ENCODE peak calls at places on chromosomes 3 and 15, in five cellular contexts. D, H, E, O and Y are unnamed samples.
A peak's percentile ranks its signal among the peaks of the same experiment; 100 is the strongest.

GRCh38 chr3:161171113-161171512 is 50.0 kb upstream of the NMD3 start:
- DNase-seq in D (no peak), H (no peak), E (peak; percentile 11), O (no peak), Y (peak; percentile 84)

GRCh38 chr15:90214553-90215205 is 13.5 kb downstream of the SEMA4B start:
- DNase-seq in E (no peak), O (no peak), D (no peak), H (no peak), Y (no peak)

GRCh38 chr3:142977399-142977728 is 13.9 kb upstream of the PAQR9 start:
- DNase-seq in H (no peak), O (no peak), E (no peak), D (no peak), Y (no peak)

GRCh38 chr3:53702776-53703175 is 143.4 kb downstream of the CHDH start:
- DNase-seq in D (no peak), H (no peak), E (no peak), O (no peak), Y (no peak)

GRCh38 chr3:117463276-117463675 is 753.7 kb downstream of the TUSC7 start:
- DNase-seq in H (no peak), E (no peak), D (no peak), O (no peak), Y (no peak)

GRCh38 chr3:127820871-127821853 is 1.2 kb downstream of the MGLL start:
- DNase-seq in H (no peak), O (no peak), D (no peak), E (peak; percentile 28), Y (peak; percentile 61)

GRCh38 chr15:57432141-57432701 is 55.9 kb downstream of the CGNL1 start:
- DNase-seq in D (no peak), O (no peak), E (peak; percentile 26), H (no peak), Y (peak; percentile 78)

GRCh38 chr3:99624536-99625236 is 13.7 kb upstream of the COL8A1 start:
- DNase-seq in D (no peak), H (no peak), O (no peak), E (no peak), Y (no peak)

GRCh38 chr15:85289677-85290365 is 90.6 kb upstream of the AKAP13 start:
- DNase-seq in D (peak; percentile 79), E (peak; percentile 77), O (peak; percentile 54), H (peak; percentile 27), Y (peak; percentile 49)

GRCh38 chr15:38509152-38509551 is 55.2 kb downstream of the FAM98B start:
- DNase-seq in E (no peak), O (no peak), H (no peak), D (no peak), Y (no peak)

GRCh38 chr15:67090297-67091072 is 25.1 kb downstream of the SMAD3 start:
- DNase-seq in O (no peak), E (no peak), D (no peak), H (no peak), Y (no peak)

GRCh38 chr3:124397088-124397487 is 333.2 kb upstream of the UMPS start:
- DNase-seq in E (no peak), O (no peak), D (no peak), H (no peak), Y (no peak)

GRCh38 chr3:71309886-71310285 is 273.6 kb downstream of the FOXP1 start:
- DNase-seq in D (no peak), E (no peak), O (no peak), H (no peak), Y (no peak)

GRCh38 chr3:25110642-25111041 is 317.4 kb upstream of the RARB start:
- DNase-seq in H (no peak), D (peak; percentile 11), E (no peak), O (no peak), Y (no peak)

GRCh38 chr3:176075046-176075445 is 1122.2 kb downstream of the TBL1XR1 start:
- DNase-seq in D (no peak), E (no peak), H (no peak), O (no peak), Y (no peak)

GRCh38 chr15:91864669-91865068 is 11.2 kb downstream of the SLCO3A1 start:
- DNase-seq in E (no peak), O (no peak), H (no peak), D (no peak), Y (peak; percentile 61)
- H3K4me1 ChIP-seq in E (peaks cover 18% of the 10 kb centered on the region), O (peaks cover 29% of the 10 kb centered on the region), H (peaks cover 97% of the 10 kb centered on the region), D (peaks cover 30% of the 10 kb centered on the region), Y (peaks cover 25% of the 10 kb centered on the region)

DNA sequence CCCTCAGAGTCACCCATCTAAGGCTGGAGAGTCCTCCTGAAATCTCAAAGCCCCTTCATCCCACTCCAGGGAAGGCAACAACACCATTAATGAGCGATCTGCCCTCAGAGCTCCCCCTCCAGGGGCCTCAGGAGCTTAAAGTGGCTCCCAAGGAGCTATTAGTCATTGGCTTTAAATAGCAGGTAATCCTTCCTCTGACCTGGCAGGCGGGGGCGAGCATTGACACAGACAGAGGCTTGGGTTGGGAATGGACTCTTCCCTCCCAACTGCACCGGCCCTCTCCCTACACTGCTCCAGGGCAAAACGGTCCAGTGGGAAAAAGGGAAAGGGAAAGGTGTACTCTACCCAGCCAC is 1.4 kb downstream of the MFGE8 start:
- DNase-seq in D (no peak), H (no peak), E (no peak), O (peak; percentile 68), Y (peak; percentile 67)
- H3K27ac ChIP-seq in D (no peak overlapping the region), H (no peak overlapping the region), E (no peak overlapping the region), O (no peak overlapping the region), Y (peak overlapping the region; percentile 39)

DNA sequence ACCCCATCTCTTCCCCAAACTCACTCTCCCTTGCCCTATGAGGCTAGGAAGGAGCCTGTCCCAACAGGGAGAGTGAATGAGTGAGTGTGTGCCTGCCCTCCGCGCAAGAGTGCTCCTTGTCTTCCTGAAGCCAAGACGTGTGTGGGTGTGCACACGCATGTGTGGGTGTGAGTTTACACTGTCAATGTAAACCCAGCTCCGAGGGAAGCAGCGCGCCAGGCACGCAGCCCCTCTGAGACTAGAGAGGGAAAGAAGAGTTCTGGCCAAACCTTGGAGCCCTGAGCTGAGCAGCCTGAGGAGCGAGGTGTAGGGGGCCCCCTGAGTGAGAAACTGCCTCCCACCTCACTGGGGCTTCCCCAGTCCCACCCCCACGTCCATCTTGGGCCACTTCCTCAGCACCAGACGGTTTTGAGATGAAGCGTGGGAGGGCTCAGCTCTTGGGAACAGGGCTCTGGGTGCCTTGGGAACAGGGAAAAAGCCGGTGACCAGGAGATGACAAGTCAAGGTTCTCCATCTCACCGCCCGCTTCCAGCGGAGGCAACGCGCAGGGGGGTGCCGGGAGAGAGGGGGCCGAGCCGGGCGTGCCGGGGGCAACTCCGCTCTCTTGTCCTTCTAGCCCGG is 5.1 kb downstream of the MECOM start:
- DNase-seq in O (peak; percentile 54), H (no peak), D (peak; percentile 26), E (peak; percentile 64), Y (peak; percentile 76)
- H3K4me3 ChIP-seq in O (peak overlapping the region; percentile 86), H (no peak overlapping the region), D (no peak overlapping the region), E (no peak overlapping the region), Y (peak overlapping the region; percentile 3)

GRCh38 chr3:32946973-32947372 is 4.5 kb upstream of the CCR4 start:
- DNase-seq in D (no peak), H (no peak), O (no peak), E (no peak), Y (no peak)

GRCh38 chr3:32951410-32951811 is at the start of gene CCR4:
- DNase-seq in E (no peak), O (no peak), D (no peak), H (peak; percentile 64), Y (no peak)

GRCh38 chr3:32950516-32950915 is 928 bp upstream of the CCR4 start:
- DNase-seq in D (no peak), E (no peak), O (no peak), H (no peak), Y (no peak)

GRCh38 chr3:32947466-32948238 is 3.8 kb upstream of the CCR4 start:
- DNase-seq in D (peak; percentile 58), O (peak; percentile 67), H (peak; percentile 84), E (peak; percentile 54), Y (peak; percentile 94)

DNA sequence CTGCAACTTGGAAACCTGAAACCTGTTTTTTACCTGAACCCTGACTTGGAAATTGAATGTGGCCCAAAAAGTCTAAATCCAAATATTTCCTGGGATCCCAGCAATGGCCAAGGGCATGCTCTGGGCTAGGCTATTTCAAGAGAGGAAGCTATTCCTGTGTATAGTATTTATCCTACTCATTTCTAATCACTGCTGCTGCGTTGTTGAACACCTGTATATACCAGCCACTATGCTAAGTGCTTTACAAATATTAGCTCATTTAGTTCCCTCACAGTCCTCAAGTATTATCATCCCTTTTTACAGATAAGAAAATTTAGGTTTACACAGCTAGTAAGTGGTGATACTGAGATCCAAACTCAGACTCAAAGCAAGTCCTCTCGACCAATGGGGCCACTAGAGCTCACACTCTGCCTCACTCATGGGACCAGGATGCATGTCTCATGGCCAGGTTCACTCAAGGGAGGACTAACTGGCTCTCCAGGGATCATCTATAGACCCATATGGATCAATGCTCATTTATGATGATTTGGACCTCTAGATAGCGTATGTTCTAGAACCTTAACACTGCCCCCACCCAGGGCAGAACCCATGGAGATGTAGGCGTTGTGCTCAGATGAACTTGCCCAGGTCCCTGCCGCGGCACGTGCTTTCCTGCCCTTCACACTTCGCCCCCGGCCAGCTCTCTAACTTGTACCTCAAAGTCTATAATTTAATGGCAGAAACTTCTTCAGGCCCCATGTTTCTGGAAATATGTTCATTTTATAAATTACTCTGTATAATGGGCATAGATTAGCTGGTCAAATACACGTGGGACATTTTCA is 2.6 kb upstream of the CCR4 start:
- DNase-seq in E (no peak), D (no peak), H (no peak), O (no peak), Y (no peak)
- H3K4me1 ChIP-seq in E (no peaks in the 10 kb centered on the region), D (no peaks in the 10 kb centered on the region), H (peaks cover 50% of the 10 kb centered on the region), O (no peaks in the 10 kb centered on the region), Y (no peaks in the 10 kb centered on the region)

GRCh38 chr3:169146112-169146665 is 517.3 kb downstream of the MECOM start:
- DNase-seq in D (no peak), E (peak; percentile 73), O (peak; percentile 81), H (no peak), Y (peak; percentile 89)
- H3K27ac ChIP-seq in D (no peak overlapping the region), E (peak overlapping the region; percentile 90), O (no peak overlapping the region), H (no peak overlapping the region), Y (peak overlapping the region; percentile 59)

GRCh38 chr3:171315101-171315500 is 145.1 kb downstream of the TNIK start:
- DNase-seq in D (no peak), E (no peak), O (no peak), H (no peak), Y (no peak)
- H3K4me3 ChIP-seq in D (no peak overlapping the region), E (no peak overlapping the region), O (no peak overlapping the region), H (no peak overlapping the region), Y (no peak overlapping the region)

DNA sequence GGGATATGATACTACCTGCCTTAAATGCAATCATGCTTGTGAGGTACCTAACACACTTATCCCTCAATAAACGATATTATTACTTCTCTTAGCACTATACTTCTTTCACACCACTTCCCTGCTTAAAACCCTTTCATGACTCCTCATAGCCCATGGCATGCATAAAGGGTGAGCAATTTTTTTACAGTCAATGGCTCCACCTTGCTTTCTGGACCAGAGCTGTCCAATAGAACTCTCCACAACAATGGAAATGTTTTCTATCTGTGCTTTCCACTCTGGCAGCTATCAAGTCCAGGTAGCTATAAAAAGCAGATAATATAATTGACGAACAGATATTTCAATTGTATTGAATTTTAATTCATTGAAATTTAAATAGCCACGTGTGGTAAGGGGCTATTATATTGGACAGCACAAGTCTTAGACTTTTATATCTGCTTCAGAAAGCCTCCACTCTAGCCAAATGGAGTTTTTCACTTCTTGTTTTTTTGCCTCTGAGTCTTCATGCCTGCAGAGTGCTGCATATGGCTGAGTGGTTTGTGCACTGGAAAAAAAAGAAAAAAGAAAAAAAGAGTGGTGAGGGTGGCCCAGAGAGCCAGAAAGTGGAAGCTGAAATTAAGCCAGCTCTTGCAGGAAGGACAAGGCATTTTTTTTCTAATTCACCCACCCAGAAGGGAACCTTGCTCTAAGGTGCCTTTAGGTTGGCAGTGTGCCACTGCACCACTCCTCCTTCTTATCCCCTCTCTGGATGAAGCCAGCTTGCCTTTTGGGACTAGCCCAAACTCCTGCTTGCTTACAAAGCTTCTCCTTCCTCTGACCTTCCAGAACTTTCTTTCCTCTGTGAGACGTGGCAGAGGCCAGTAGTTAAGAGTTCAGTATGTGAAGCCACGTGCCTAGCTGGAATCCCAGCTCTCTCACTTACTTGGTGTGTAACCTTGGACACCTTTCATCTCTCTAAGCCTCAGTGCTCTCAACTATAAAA is 239.0 kb upstream of the LRTM1 start:
- DNase-seq in D (no peak), H (no peak), O (no peak), E (no peak), Y (peak; percentile 18)
- H3K4me1 ChIP-seq in D (peaks cover 23% of the 10 kb centered on the region), H (no peaks in the 10 kb centered on the region), O (no peaks in the 10 kb centered on the region), E (no peaks in the 10 kb centered on the region), Y (no peaks in the 10 kb centered on the region)